ENCODE peak calls at places on chromosomes 13 and 19, in six cellular contexts. T is testis, P is K562, J is GM12865, L is Daoy, B is IMR-90. M is an unnamed sample.

GRCh38 chr13:106530907-106531520 is 4.4 kb downstream of the EFNB2 start:
- DNase-seq in T (no peak), P (no peak), J (no peak), L (no peak), B (no peak), M (no peak)

GRCh38 chr13:102847272-102848234 is 1.7 kb downstream of the ERCC5 start:
- DNase-seq in T (no peak), P (peak; percentile 39), J (peak; percentile 56), L (no peak), B (peak; percentile 54), M (peak; percentile 81)

GRCh38 chr19:43570174-43570791 is 5.0 kb downstream of the XRCC1 start:
- DNase-seq in T (no peak), P (no peak), J (no peak), L (no peak), B (no peak), M (no peak)

GRCh38 chr19:45777395-45777961 is 4.8 kb downstream of the DMPK start:
- DNase-seq in T (no peak), P (no peak), J (no peak), L (no peak), B (no peak), M (no peak)

GRCh38 chr13:95787356-95788099 is 110.6 kb downstream of the DNAJC3 start:
- DNase-seq in T (no peak), P (no peak), J (no peak), L (no peak), B (peak; percentile 21), M (no peak)

GRCh38 chr19:44866672-44867071 is 20.6 kb downstream of the NECTIN2 start:
- DNase-seq in T (no peak), P (peak; percentile 19), J (no peak), L (no peak), B (no peak), M (no peak)

GRCh38 chr19:35144600-35145436 is 1.8 kb downstream of the FXYD7 start:
- DNase-seq in T (no peak), P (peak; percentile 95), J (peak; percentile 36), L (peak; percentile 68), B (no peak), M (no peak)

GRCh38 chr19:54178581-54179261 is 5.8 kb upstream of the TMC4 start:
- DNase-seq in T (peak; percentile 57), P (peak; percentile 55), J (no peak), L (no peak), B (no peak), M (peak; percentile 82)

GRCh38 chr19:2273356-2274184 is 8.4 kb downstream of the PEAK3 start:
- DNase-seq in T (peak; percentile 78), P (peak; percentile 92), J (peak; percentile 97), L (peak; percentile 79), B (peak; percentile 52), M (peak; percentile 97)

GRCh38 chr19:16509141-16510061 is 13.2 kb downstream of the C19orf44 start:
- DNase-seq in T (peak; percentile 91), P (no peak), J (no peak), L (no peak), B (peak; percentile 36), M (no peak)